ENCODE peak calls at places on chromosomes 4 and X, in six cellular contexts. One of them, this sample, is unnamed.

GRCh38 chr4:158782539-158783360 is 13.9 kb downstream of the FNIP2 start:
- DNase-seq in tibial artery: no peak
- DNase-seq in dorsolateral prefrontal cortex: no peak
- DNase-seq in hepatocyte: peak
- DNase-seq in ovary: no peak
- DNase-seq in A549: no peak
- DNase-seq in this sample: no peak

GRCh38 chrX:135345328-135345645 is 36.0 kb downstream of the ETDC start:
- DNase-seq in tibial artery: peak
- DNase-seq in dorsolateral prefrontal cortex: no peak
- DNase-seq in hepatocyte: peak
- DNase-seq in ovary: peak
- DNase-seq in A549: no peak
- DNase-seq in this sample: no peak

GRCh38 chr4:38819569-38819968 is 15.0 kb upstream of the TLR1 start:
- DNase-seq in tibial artery: no peak
- DNase-seq in dorsolateral prefrontal cortex: no peak
- DNase-seq in hepatocyte: no peak
- DNase-seq in ovary: no peak
- DNase-seq in A549: no peak
- DNase-seq in this sample: no peak

GRCh38 chr4:106585920-106586349 is 217.4 kb upstream of the GIMD1 start:
- DNase-seq in tibial artery: no peak
- DNase-seq in dorsolateral prefrontal cortex: no peak
- DNase-seq in hepatocyte: no peak
- DNase-seq in ovary: no peak
- DNase-seq in A549: no peak
- DNase-seq in this sample: no peak

GRCh38 chr4:4761128-4761991 is 98.1 kb upstream of the MSX1 start:
- DNase-seq in tibial artery: no peak
- DNase-seq in dorsolateral prefrontal cortex: no peak
- DNase-seq in hepatocyte: no peak
- DNase-seq in ovary: no peak
- DNase-seq in A549: no peak
- DNase-seq in this sample: no peak

GRCh38 chr4:99811850-99812249 is 4.8 kb upstream of the DAPP1 start:
- DNase-seq in tibial artery: no peak
- DNase-seq in dorsolateral prefrontal cortex: no peak
- DNase-seq in hepatocyte: peak
- DNase-seq in ovary: no peak
- DNase-seq in A549: peak
- DNase-seq in this sample: no peak

GRCh38 chrX:63475200-63475599 is 124.1 kb upstream of the SPIN4 start:
- DNase-seq in tibial artery: no peak
- DNase-seq in dorsolateral prefrontal cortex: no peak
- DNase-seq in hepatocyte: no peak
- DNase-seq in ovary: no peak
- DNase-seq in A549: peak
- DNase-seq in this sample: no peak

GRCh38 chr4:186724048-186724860 is 598 bp upstream of the FAT1 start:
- DNase-seq in tibial artery: peak
- DNase-seq in dorsolateral prefrontal cortex: no peak
- DNase-seq in hepatocyte: peak
- DNase-seq in ovary: peak
- DNase-seq in A549: peak
- DNase-seq in this sample: no peak

GRCh38 chr4:168645933-168646768 is 149.3 kb downstream of the PALLD start:
- DNase-seq in tibial artery: no peak
- DNase-seq in dorsolateral prefrontal cortex: no peak
- DNase-seq in hepatocyte: peak
- DNase-seq in ovary: no peak
- DNase-seq in A549: no peak
- DNase-seq in this sample: peak

GRCh38 chr4:10582966-10583365 is 101.6 kb downstream of the CLNK start:
- DNase-seq in tibial artery: no peak
- DNase-seq in dorsolateral prefrontal cortex: no peak
- DNase-seq in hepatocyte: no peak
- DNase-seq in ovary: no peak
- DNase-seq in A549: no peak
- DNase-seq in this sample: no peak

GRCh38 chr4:162162672-162163071 is 1.1 kb downstream of the FSTL5 start:
- DNase-seq in tibial artery: no peak
- DNase-seq in dorsolateral prefrontal cortex: no peak
- DNase-seq in hepatocyte: no peak
- DNase-seq in ovary: no peak
- DNase-seq in A549: no peak
- DNase-seq in this sample: no peak

GRCh38 chr4:25406081-25406692 is 29.1 kb downstream of the ANAPC4 start:
- DNase-seq in tibial artery: no peak
- DNase-seq in dorsolateral prefrontal cortex: no peak
- DNase-seq in hepatocyte: no peak
- DNase-seq in ovary: no peak
- DNase-seq in A549: no peak
- DNase-seq in this sample: no peak

GRCh38 chrX:16946361-16946964 is at the start of gene REPS2:
- DNase-seq in tibial artery: peak
- DNase-seq in dorsolateral prefrontal cortex: peak
- DNase-seq in hepatocyte: peak
- DNase-seq in ovary: peak
- DNase-seq in A549: peak
- DNase-seq in this sample: peak

GRCh38 chr4:38804654-38805295 is at the start of gene TLR1:
- DNase-seq in tibial artery: no peak
- DNase-seq in dorsolateral prefrontal cortex: no peak
- DNase-seq in hepatocyte: peak
- DNase-seq in ovary: no peak
- DNase-seq in A549: peak
- DNase-seq in this sample: no peak

GRCh38 chr4:95513022-95513421 is 35.8 kb downstream of the UNC5C start:
- DNase-seq in tibial artery: no peak
- DNase-seq in dorsolateral prefrontal cortex: no peak
- DNase-seq in hepatocyte: no peak
- DNase-seq in ovary: no peak
- DNase-seq in A549: no peak
- DNase-seq in this sample: no peak

GRCh38 chr4:158161561-158162354 is 11.1 kb downstream of the GASK1B start:
- DNase-seq in tibial artery: no peak
- DNase-seq in dorsolateral prefrontal cortex: no peak
- DNase-seq in hepatocyte: peak
- DNase-seq in ovary: no peak
- DNase-seq in A549: peak
- DNase-seq in this sample: no peak

GRCh38 chr4:166301266-166301665 is 428.2 kb downstream of the TLL1 start:
- DNase-seq in tibial artery: no peak
- DNase-seq in dorsolateral prefrontal cortex: no peak
- DNase-seq in hepatocyte: no peak
- DNase-seq in ovary: no peak
- DNase-seq in A549: no peak
- DNase-seq in this sample: no peak

GRCh38 chrX:98962996-98963395 is 1447.1 kb downstream of the PCDH19 start:
- DNase-seq in tibial artery: no peak
- DNase-seq in dorsolateral prefrontal cortex: no peak
- DNase-seq in hepatocyte: no peak
- DNase-seq in ovary: no peak
- DNase-seq in A549: no peak
- DNase-seq in this sample: no peak

GRCh38 chr4:101186558-101187184 is 160.7 kb downstream of the PPP3CA start:
- DNase-seq in tibial artery: no peak
- DNase-seq in dorsolateral prefrontal cortex: no peak
- DNase-seq in hepatocyte: no peak
- DNase-seq in ovary: no peak
- DNase-seq in A549: no peak
- DNase-seq in this sample: no peak

GRCh38 chr4:154998284-154998683 is 210.2 kb upstream of the NPY2R start:
- DNase-seq in tibial artery: no peak
- DNase-seq in dorsolateral prefrontal cortex: no peak
- DNase-seq in hepatocyte: peak
- DNase-seq in ovary: no peak
- DNase-seq in A549: no peak
- DNase-seq in this sample: no peak

GRCh38 chr4:112817933-112818921 is 181.3 kb downstream of the LARP7 start:
- DNase-seq in tibial artery: peak
- DNase-seq in dorsolateral prefrontal cortex: peak
- DNase-seq in hepatocyte: peak
- DNase-seq in ovary: peak
- DNase-seq in A549: peak
- DNase-seq in this sample: peak

GRCh38 chrX:73214366-73215094 is at the start of gene NAP1L2:
- DNase-seq in tibial artery: peak
- DNase-seq in dorsolateral prefrontal cortex: peak
- DNase-seq in hepatocyte: peak
- DNase-seq in ovary: peak
- DNase-seq in A549: peak
- DNase-seq in this sample: peak

GRCh38 chrX:78934866-78935265 is 10.3 kb upstream of the P2RY10 start:
- DNase-seq in tibial artery: no peak
- DNase-seq in dorsolateral prefrontal cortex: no peak
- DNase-seq in hepatocyte: no peak
- DNase-seq in ovary: no peak
- DNase-seq in A549: no peak
- DNase-seq in this sample: no peak

GRCh38 chr4:33911951-33912350 is 2332.4 kb downstream of the ARAP2 start:
- DNase-seq in tibial artery: no peak
- DNase-seq in dorsolateral prefrontal cortex: no peak
- DNase-seq in hepatocyte: no peak
- DNase-seq in ovary: no peak
- DNase-seq in A549: no peak
- DNase-seq in this sample: no peak

GRCh38 chr4:150262611-150263010 is 184.4 kb downstream of the DCLK2 start:
- DNase-seq in tibial artery: no peak
- DNase-seq in dorsolateral prefrontal cortex: no peak
- DNase-seq in hepatocyte: no peak
- DNase-seq in ovary: no peak
- DNase-seq in A549: no peak
- DNase-seq in this sample: no peak

GRCh38 chr4:118337954-118338353 is 14.8 kb downstream of the PRSS12 start:
- DNase-seq in tibial artery: no peak
- DNase-seq in dorsolateral prefrontal cortex: no peak
- DNase-seq in hepatocyte: no peak
- DNase-seq in ovary: no peak
- DNase-seq in A549: no peak
- DNase-seq in this sample: no peak

GRCh38 chr4:11505225-11505971 is 76.7 kb upstream of the HS3ST1 start:
- DNase-seq in tibial artery: no peak
- DNase-seq in dorsolateral prefrontal cortex: no peak
- DNase-seq in hepatocyte: peak
- DNase-seq in ovary: no peak
- DNase-seq in A549: peak
- DNase-seq in this sample: no peak

GRCh38 chrX:120301497-120301896 is 9.8 kb downstream of the TMEM255A start:
- DNase-seq in tibial artery: no peak
- DNase-seq in dorsolateral prefrontal cortex: no peak
- DNase-seq in hepatocyte: no peak
- DNase-seq in ovary: no peak
- DNase-seq in A549: no peak
- DNase-seq in this sample: no peak

GRCh38 chr4:76156635-76157034 is 8.4 kb upstream of the NUP54 start:
- DNase-seq in tibial artery: no peak
- DNase-seq in dorsolateral prefrontal cortex: no peak
- DNase-seq in hepatocyte: no peak
- DNase-seq in ovary: no peak
- DNase-seq in A549: no peak
- DNase-seq in this sample: no peak

GRCh38 chr4:1056671-1057402 is 45.4 kb downstream of the FGFRL1 start:
- DNase-seq in tibial artery: peak
- DNase-seq in dorsolateral prefrontal cortex: no peak
- DNase-seq in hepatocyte: no peak
- DNase-seq in ovary: no peak
- DNase-seq in A549: no peak
- DNase-seq in this sample: no peak

GRCh38 chrX:82224961-82225360 is 1023.1 kb downstream of the SH3BGRL start:
- DNase-seq in tibial artery: no peak
- DNase-seq in dorsolateral prefrontal cortex: no peak
- DNase-seq in hepatocyte: no peak
- DNase-seq in ovary: no peak
- DNase-seq in A549: no peak
- DNase-seq in this sample: no peak

GRCh38 chr4:125735107-125735506 is 420.4 kb downstream of the FAT4 start:
- DNase-seq in tibial artery: no peak
- DNase-seq in dorsolateral prefrontal cortex: no peak
- DNase-seq in hepatocyte: peak
- DNase-seq in ovary: no peak
- DNase-seq in A549: peak
- DNase-seq in this sample: no peak
- H3K27ac ChIP-seq in tibial artery: no peak
- H3K27ac ChIP-seq in dorsolateral prefrontal cortex: no peak
- H3K27ac ChIP-seq in hepatocyte: peak
- H3K27ac ChIP-seq in ovary: no peak
- H3K27ac ChIP-seq in A549: peak
- H3K27ac ChIP-seq in this sample: no peak

GRCh38 chrX:47814853-47815252 is 21.8 kb upstream of the ZNF81 start:
- DNase-seq in tibial artery: no peak
- DNase-seq in dorsolateral prefrontal cortex: no peak
- DNase-seq in hepatocyte: no peak
- DNase-seq in ovary: no peak
- DNase-seq in A549: no peak
- DNase-seq in this sample: no peak
- H3K27ac ChIP-seq in tibial artery: no peak
- H3K27ac ChIP-seq in dorsolateral prefrontal cortex: no peak
- H3K27ac ChIP-seq in hepatocyte: no peak
- H3K27ac ChIP-seq in ovary: no peak
- H3K27ac ChIP-seq in A549: no peak
- H3K27ac ChIP-seq in this sample: no peak

DNA sequence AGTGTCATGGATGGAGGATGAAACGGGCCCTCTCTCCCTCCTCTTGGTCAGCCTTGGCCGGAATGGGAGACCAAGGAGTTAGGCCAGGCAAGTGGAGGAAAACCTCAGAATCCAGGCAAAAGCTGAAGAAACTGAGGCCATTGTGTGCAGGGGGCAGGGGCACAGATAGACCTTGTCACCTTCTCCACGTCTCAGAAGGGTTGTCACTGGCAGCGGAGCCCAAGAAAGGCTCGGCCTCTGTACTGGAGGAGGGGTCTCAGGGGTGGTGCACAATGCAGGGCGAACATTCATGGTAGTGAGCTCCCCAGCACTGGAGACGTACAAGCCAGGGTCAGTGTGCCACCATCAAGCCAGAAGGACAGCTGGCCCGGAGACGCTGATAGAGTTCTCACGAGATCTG is 139.5 kb downstream of the CPZ start:
- DNase-seq in tibial artery: no peak
- DNase-seq in dorsolateral prefrontal cortex: no peak
- DNase-seq in hepatocyte: no peak
- DNase-seq in ovary: no peak
- DNase-seq in A549: no peak
- DNase-seq in this sample: no peak
- H3K27ac ChIP-seq in tibial artery: no peak
- H3K27ac ChIP-seq in dorsolateral prefrontal cortex: no peak
- H3K27ac ChIP-seq in hepatocyte: no peak
- H3K27ac ChIP-seq in ovary: no peak
- H3K27ac ChIP-seq in A549: no peak
- H3K27ac ChIP-seq in this sample: no peak

GRCh38 chr4:57075353-57075752 is 34.8 kb downstream of the IGFBP7 start:
- DNase-seq in tibial artery: no peak
- DNase-seq in dorsolateral prefrontal cortex: no peak
- DNase-seq in hepatocyte: no peak
- DNase-seq in ovary: no peak
- DNase-seq in A549: no peak
- DNase-seq in this sample: no peak
- H3K27ac ChIP-seq in tibial artery: peak
- H3K27ac ChIP-seq in dorsolateral prefrontal cortex: no peak
- H3K27ac ChIP-seq in hepatocyte: no peak
- H3K27ac ChIP-seq in ovary: no peak
- H3K27ac ChIP-seq in A549: peak
- H3K27ac ChIP-seq in this sample: no peak

GRCh38 chr4:37728064-37728463 is 41.9 kb upstream of the RELL1 start:
- DNase-seq in tibial artery: no peak
- DNase-seq in dorsolateral prefrontal cortex: no peak
- DNase-seq in hepatocyte: no peak
- DNase-seq in ovary: no peak
- DNase-seq in A549: no peak
- DNase-seq in this sample: no peak
- H3K27ac ChIP-seq in tibial artery: no peak
- H3K27ac ChIP-seq in dorsolateral prefrontal cortex: no peak
- H3K27ac ChIP-seq in hepatocyte: no peak
- H3K27ac ChIP-seq in ovary: no peak
- H3K27ac ChIP-seq in A549: no peak
- H3K27ac ChIP-seq in this sample: no peak

This sample was measured in caudate nucleus.